ENCODE peak calls at places on chromosomes 3 and 15, in nine cellular contexts. One of them, this sample, is unnamed.

GRCh38 chr3:125119752-125120369 is 64.1 kb upstream of the HEG1 start:
- DNase-seq in SK-N-SH: no peak
- DNase-seq in fibroblast of pulmonary artery: peak; percentile 43
- DNase-seq in right atrium auricular region: no peak
- DNase-seq in PC-3: no peak
- DNase-seq in body of pancreas: no peak
- DNase-seq in right lobe of liver: no peak
- DNase-seq in IMR-90: no peak
- DNase-seq in MCF 10A: no peak
- DNase-seq in this sample: peak; percentile 44

GRCh38 chr15:28873006-28873405 is 12.8 kb upstream of the APBA2 start:
- DNase-seq in MCF 10A: no peak
- DNase-seq in right lobe of liver: no peak
- DNase-seq in PC-3: no peak
- DNase-seq in right atrium auricular region: no peak
- DNase-seq in IMR-90: no peak
- DNase-seq in SK-N-SH: no peak
- DNase-seq in fibroblast of pulmonary artery: no peak
- DNase-seq in body of pancreas: peak; percentile 86
- DNase-seq in this sample: no peak

GRCh38 chr3:152309031-152309430 is 40.3 kb downstream of the MBNL1 start:
- DNase-seq in IMR-90: no peak
- DNase-seq in PC-3: no peak
- DNase-seq in fibroblast of pulmonary artery: no peak
- DNase-seq in body of pancreas: no peak
- DNase-seq in right atrium auricular region: no peak
- DNase-seq in right lobe of liver: no peak
- DNase-seq in MCF 10A: no peak
- DNase-seq in SK-N-SH: no peak
- DNase-seq in this sample: no peak

GRCh38 chr3:152902141-152902669 is 67.3 kb downstream of the P2RY1 start:
- DNase-seq in fibroblast of pulmonary artery: peak; percentile 6
- DNase-seq in PC-3: peak; percentile 40
- DNase-seq in MCF 10A: no peak
- DNase-seq in IMR-90: no peak
- DNase-seq in right atrium auricular region: no peak
- DNase-seq in SK-N-SH: no peak
- DNase-seq in body of pancreas: no peak
- DNase-seq in right lobe of liver: no peak
- DNase-seq in this sample: no peak

GRCh38 chr3:114216186-114216970 is 21.0 kb downstream of the ZNF80 start:
- DNase-seq in MCF 10A: no peak
- DNase-seq in right atrium auricular region: no peak
- DNase-seq in IMR-90: peak; percentile 19
- DNase-seq in right lobe of liver: no peak
- DNase-seq in body of pancreas: no peak
- DNase-seq in PC-3: no peak
- DNase-seq in SK-N-SH: no peak
- DNase-seq in fibroblast of pulmonary artery: peak; percentile 32
- DNase-seq in this sample: no peak

GRCh38 chr3:123984350-123984749 is 7.6 kb downstream of the ROPN1 start:
- DNase-seq in body of pancreas: no peak
- DNase-seq in MCF 10A: no peak
- DNase-seq in SK-N-SH: no peak
- DNase-seq in IMR-90: no peak
- DNase-seq in right lobe of liver: no peak
- DNase-seq in fibroblast of pulmonary artery: no peak
- DNase-seq in PC-3: no peak
- DNase-seq in right atrium auricular region: no peak
- DNase-seq in this sample: no peak

GRCh38 chr15:43985976-43986375 is 159.2 kb downstream of the WDR76 start:
- DNase-seq in right lobe of liver: no peak
- DNase-seq in fibroblast of pulmonary artery: no peak
- DNase-seq in MCF 10A: no peak
- DNase-seq in body of pancreas: no peak
- DNase-seq in SK-N-SH: no peak
- DNase-seq in IMR-90: no peak
- DNase-seq in PC-3: no peak
- DNase-seq in right atrium auricular region: no peak
- DNase-seq in this sample: no peak

GRCh38 chr3:161401389-161401788 is 30.1 kb upstream of the SPTSSB start:
- DNase-seq in right lobe of liver: no peak
- DNase-seq in body of pancreas: no peak
- DNase-seq in fibroblast of pulmonary artery: peak; percentile 9
- DNase-seq in right atrium auricular region: no peak
- DNase-seq in IMR-90: no peak
- DNase-seq in PC-3: no peak
- DNase-seq in SK-N-SH: peak; percentile 41
- DNase-seq in MCF 10A: no peak
- DNase-seq in this sample: no peak

GRCh38 chr3:50610181-50610971 is 1.2 kb downstream of the CISH start:
- DNase-seq in PC-3: no peak
- DNase-seq in fibroblast of pulmonary artery: no peak
- DNase-seq in right lobe of liver: no peak
- DNase-seq in IMR-90: no peak
- DNase-seq in right atrium auricular region: no peak
- DNase-seq in body of pancreas: peak; percentile 86
- DNase-seq in SK-N-SH: no peak
- DNase-seq in MCF 10A: peak; percentile 23
- DNase-seq in this sample: no peak

GRCh38 chr3:132318451-132318850 is 1.2 kb downstream of the ACP3 start:
- DNase-seq in right atrium auricular region: no peak
- DNase-seq in MCF 10A: peak; percentile 17
- DNase-seq in PC-3: peak; percentile 75
- DNase-seq in SK-N-SH: no peak
- DNase-seq in body of pancreas: no peak
- DNase-seq in right lobe of liver: no peak
- DNase-seq in IMR-90: peak; percentile 45
- DNase-seq in fibroblast of pulmonary artery: peak; percentile 14
- DNase-seq in this sample: no peak

GRCh38 chr3:102224171-102224570 is 210.6 kb upstream of the ZPLD1 start:
- DNase-seq in body of pancreas: no peak
- DNase-seq in MCF 10A: peak; percentile 32
- DNase-seq in right lobe of liver: no peak
- DNase-seq in IMR-90: peak; percentile 32
- DNase-seq in fibroblast of pulmonary artery: peak; percentile 46
- DNase-seq in SK-N-SH: peak; percentile 9
- DNase-seq in right atrium auricular region: no peak
- DNase-seq in PC-3: peak; percentile 70
- DNase-seq in this sample: peak; percentile 30

GRCh38 chr3:51718547-51719412 is 11.9 kb downstream of the GRM2 start:
- DNase-seq in MCF 10A: peak; percentile 72
- DNase-seq in right lobe of liver: peak; percentile 82
- DNase-seq in IMR-90: peak; percentile 20
- DNase-seq in fibroblast of pulmonary artery: peak; percentile 55
- DNase-seq in body of pancreas: peak; percentile 55
- DNase-seq in right atrium auricular region: no peak
- DNase-seq in SK-N-SH: peak; percentile 89
- DNase-seq in PC-3: peak; percentile 80
- DNase-seq in this sample: peak; percentile 86

GRCh38 chr3:141625506-141625905 is 112.6 kb upstream of the RNF7 start:
- DNase-seq in SK-N-SH: no peak
- DNase-seq in PC-3: peak; percentile 26
- DNase-seq in right atrium auricular region: no peak
- DNase-seq in IMR-90: peak; percentile 34
- DNase-seq in body of pancreas: no peak
- DNase-seq in fibroblast of pulmonary artery: peak; percentile 48
- DNase-seq in MCF 10A: peak; percentile 81
- DNase-seq in right lobe of liver: no peak
- DNase-seq in this sample: no peak

GRCh38 chr3:10259798-10260197 is 11.5 kb downstream of the TATDN2 start:
- DNase-seq in MCF 10A: no peak
- DNase-seq in IMR-90: no peak
- DNase-seq in SK-N-SH: no peak
- DNase-seq in PC-3: no peak
- DNase-seq in right lobe of liver: no peak
- DNase-seq in body of pancreas: no peak
- DNase-seq in right atrium auricular region: no peak
- DNase-seq in fibroblast of pulmonary artery: no peak
- DNase-seq in this sample: no peak

GRCh38 chr15:62254137-62254934 is 89.3 kb upstream of the C2CD4B start:
- DNase-seq in body of pancreas: peak; percentile 85
- DNase-seq in SK-N-SH: peak; percentile 76
- DNase-seq in fibroblast of pulmonary artery: peak; percentile 80
- DNase-seq in right atrium auricular region: peak; percentile 66
- DNase-seq in right lobe of liver: peak; percentile 68
- DNase-seq in IMR-90: peak; percentile 43
- DNase-seq in MCF 10A: peak; percentile 69
- DNase-seq in PC-3: peak; percentile 51
- DNase-seq in this sample: peak; percentile 53

DNA sequence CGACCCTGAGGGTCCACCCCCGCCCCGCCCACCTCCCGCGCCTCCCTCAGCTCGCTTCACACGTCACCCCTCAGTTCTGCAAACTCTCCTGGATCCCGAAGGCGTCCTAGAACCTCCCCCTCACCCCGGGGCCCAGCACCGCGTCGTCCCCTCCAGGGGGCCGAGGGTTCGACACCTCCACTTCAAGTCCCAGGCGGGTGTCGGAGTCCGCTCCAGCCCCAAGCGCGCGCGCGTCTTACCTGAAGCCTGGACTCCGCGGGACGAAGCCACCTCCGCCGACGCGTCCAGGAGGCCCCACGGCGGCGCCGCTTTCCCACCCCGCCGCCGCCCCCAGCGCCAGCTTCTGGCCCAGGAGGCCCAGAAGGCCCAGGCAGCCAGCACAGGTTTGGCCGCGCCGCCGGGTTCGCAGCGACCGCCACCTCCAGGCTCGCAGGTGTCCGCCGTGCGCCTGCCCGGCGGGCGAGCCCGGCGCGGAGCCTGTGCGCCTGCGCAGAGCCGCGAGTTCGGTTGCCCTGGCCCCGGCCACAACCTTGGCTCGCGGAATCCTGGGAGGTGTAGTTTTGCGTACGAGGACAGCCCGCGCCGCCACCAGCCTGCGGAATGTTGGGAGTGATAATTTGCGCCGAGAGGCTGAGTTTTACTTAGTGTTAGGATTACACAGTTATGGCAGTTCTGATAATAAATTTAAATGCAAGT is at the start of gene POMGNT2:
- DNase-seq in MCF 10A: peak; percentile 87
- DNase-seq in right atrium auricular region: peak; percentile 84
- DNase-seq in SK-N-SH: peak; percentile 98
- DNase-seq in fibroblast of pulmonary artery: peak; percentile 80
- DNase-seq in right lobe of liver: peak; percentile 96
- DNase-seq in IMR-90: peak; percentile 71
- DNase-seq in PC-3: peak; percentile 96
- DNase-seq in body of pancreas: peak; percentile 95
- DNase-seq in this sample: peak; percentile 94
- TF ChIP-seq CTCF in MCF 10A: no peak
- TF ChIP-seq CTCF in right atrium auricular region: no peak
- TF ChIP-seq CTCF in SK-N-SH: no peak
- TF ChIP-seq CTCF in fibroblast of pulmonary artery: no peak
- TF ChIP-seq CTCF in right lobe of liver: no peak
- TF ChIP-seq CTCF in IMR-90: no peak
- TF ChIP-seq CTCF in PC-3: no peak
- TF ChIP-seq CTCF in body of pancreas: no peak
- TF ChIP-seq CTCF in this sample: no peak

DNA sequence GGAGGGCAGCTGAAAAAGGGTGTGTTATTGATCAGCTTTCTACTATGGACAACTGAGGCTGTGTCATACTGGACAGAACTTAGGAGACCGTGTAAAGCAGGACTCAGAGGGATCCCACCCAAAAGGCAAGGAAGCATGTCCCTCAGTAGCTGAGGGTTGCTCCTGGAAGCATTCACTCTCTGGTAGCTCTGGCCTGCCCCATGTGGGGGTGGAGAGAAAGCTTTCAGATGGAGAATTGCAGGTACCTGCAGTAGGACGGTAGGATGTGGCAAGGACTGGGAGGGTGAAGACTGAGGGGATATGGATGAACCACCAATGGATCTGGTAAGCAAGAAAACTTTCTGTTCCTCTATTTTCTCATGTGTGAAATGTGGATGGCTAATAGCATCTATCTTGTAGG is 157.5 kb upstream of the PROK2 start:
- DNase-seq in PC-3: no peak
- DNase-seq in MCF 10A: no peak
- DNase-seq in right lobe of liver: no peak
- DNase-seq in body of pancreas: no peak
- DNase-seq in right atrium auricular region: no peak
- DNase-seq in fibroblast of pulmonary artery: no peak
- DNase-seq in IMR-90: no peak
- DNase-seq in SK-N-SH: no peak
- DNase-seq in this sample: no peak
- TF ChIP-seq CTCF in PC-3: no peak
- TF ChIP-seq CTCF in MCF 10A: no peak
- TF ChIP-seq CTCF in right lobe of liver: no peak
- TF ChIP-seq CTCF in body of pancreas: no peak
- TF ChIP-seq CTCF in right atrium auricular region: no peak
- TF ChIP-seq CTCF in fibroblast of pulmonary artery: no peak
- TF ChIP-seq CTCF in IMR-90: no peak
- TF ChIP-seq CTCF in SK-N-SH: no peak
- TF ChIP-seq CTCF in this sample: no peak

DNA sequence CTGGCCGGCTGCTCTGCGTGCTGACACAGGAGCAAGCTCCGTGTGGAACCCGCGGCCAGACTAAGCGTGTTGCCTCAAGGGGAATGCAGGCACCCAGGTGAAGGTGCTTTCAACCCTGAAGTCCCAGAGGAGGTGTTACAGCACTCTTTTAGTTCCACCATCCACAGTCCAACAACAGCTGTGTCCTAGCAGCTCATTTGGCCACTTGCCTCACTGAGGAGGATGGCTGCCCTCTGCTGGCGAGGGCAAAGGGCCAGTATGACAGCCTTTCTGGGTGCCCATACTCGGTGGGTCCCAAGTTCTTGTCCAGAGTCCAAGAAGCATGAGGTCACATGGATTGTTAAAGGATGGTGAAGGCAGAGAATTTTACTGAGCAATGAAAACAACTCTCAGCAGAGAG is 87.8 kb downstream of the C3orf85 start:
- DNase-seq in PC-3: peak; percentile 52
- DNase-seq in right atrium auricular region: no peak
- DNase-seq in SK-N-SH: no peak
- DNase-seq in body of pancreas: peak; percentile 36
- DNase-seq in fibroblast of pulmonary artery: no peak
- DNase-seq in MCF 10A: peak; percentile 47
- DNase-seq in IMR-90: no peak
- DNase-seq in right lobe of liver: peak; percentile 70
- DNase-seq in this sample: no peak
- TF ChIP-seq CTCF in PC-3: peak; percentile 75
- TF ChIP-seq CTCF in right atrium auricular region: no peak
- TF ChIP-seq CTCF in SK-N-SH: peak; percentile 19
- TF ChIP-seq CTCF in body of pancreas: peak; percentile 12
- TF ChIP-seq CTCF in fibroblast of pulmonary artery: peak; percentile 13
- TF ChIP-seq CTCF in MCF 10A: peak; percentile 14
- TF ChIP-seq CTCF in IMR-90: no peak
- TF ChIP-seq CTCF in right lobe of liver: peak; percentile 77
- TF ChIP-seq CTCF in this sample: peak; percentile 38

GRCh38 chr3:181948286-181948685 is 236.6 kb downstream of the SOX2 start:
- DNase-seq in fibroblast of pulmonary artery: no peak
- DNase-seq in right lobe of liver: no peak
- DNase-seq in PC-3: peak; percentile 48
- DNase-seq in body of pancreas: no peak
- DNase-seq in IMR-90: no peak
- DNase-seq in SK-N-SH: no peak
- DNase-seq in right atrium auricular region: no peak
- DNase-seq in MCF 10A: peak; percentile 27
- DNase-seq in this sample: no peak
- TF ChIP-seq CTCF in fibroblast of pulmonary artery: no peak
- TF ChIP-seq CTCF in right lobe of liver: no peak
- TF ChIP-seq CTCF in PC-3: peak; percentile 69
- TF ChIP-seq CTCF in body of pancreas: no peak
- TF ChIP-seq CTCF in IMR-90: no peak
- TF ChIP-seq CTCF in SK-N-SH: no peak
- TF ChIP-seq CTCF in right atrium auricular region: no peak
- TF ChIP-seq CTCF in MCF 10A: peak; percentile 43
- TF ChIP-seq CTCF in this sample: peak; percentile 16

This sample was measured in GM13977.